ENCODE peak calls at places on chromosomes 6 and 20, in six cellular contexts. K, G, D, J, R and W are unnamed samples. For H3K9me3, the result is how much of the 10 kb centered on the place peaks cover.

GRCh38 chr20:51481311-51481997 is 61.1 kb downstream of the NFATC2 start:
- DNase-seq in G (no peak), D (no peak), K (no peak), R (no peak), J (no peak), W (no peak)

GRCh38 chr6:116385462-116385807 is 14.7 kb downstream of the DSE start:
- DNase-seq in D (peak), G (no peak), J (no peak), R (no peak), K (no peak), W (no peak)

GRCh38 chr6:106568518-106568917 is 60.8 kb downstream of the RTN4IP1 start:
- DNase-seq in G (no peak), K (no peak), R (no peak), J (no peak), D (no peak), W (no peak)

GRCh38 chr20:50123418-50123817 is 10.5 kb upstream of the UBE2V1 start:
- DNase-seq in J (no peak), K (peak), G (no peak), R (no peak), D (no peak), W (no peak)

GRCh38 chr6:17280552-17281090 is 540 bp upstream of the RBM24 start:
- DNase-seq in K (peak), J (no peak), G (no peak), R (peak), D (peak), W (no peak)

GRCh38 chr20:13141541-13141940 is 79.5 kb upstream of the ISM1 start:
- DNase-seq in R (no peak), D (no peak), K (no peak), J (no peak), G (no peak), W (no peak)

GRCh38 chr20:20060234-20060998 is 8.1 kb downstream of the CFAP61 start:
- DNase-seq in G (no peak), J (no peak), D (no peak), R (no peak), K (no peak), W (no peak)

GRCh38 chr6:113630738-113631535 is 226.2 kb upstream of the MARCKS start:
- DNase-seq in D (peak), K (no peak), J (no peak), G (no peak), R (no peak), W (peak)

GRCh38 chr6:82033631-82034211 is 213.8 kb downstream of the IBTK start:
- DNase-seq in K (no peak), D (peak), G (no peak), R (no peak), J (no peak), W (no peak)

GRCh38 chr6:114304304-114304887 is 38.4 kb downstream of the HS3ST5 start:
- DNase-seq in G (no peak), J (no peak), K (no peak), R (peak), D (peak), W (no peak)

GRCh38 chr20:41386502-41387427 is 20.1 kb upstream of the EMILIN3 start:
- DNase-seq in R (no peak), K (peak), G (no peak), D (no peak), J (no peak), W (no peak)

GRCh38 chr6:79894939-79895338 is 52.4 kb downstream of the ELOVL4 start:
- DNase-seq in J (no peak), D (peak), R (no peak), G (no peak), K (no peak), W (no peak)

GRCh38 chr6:1348675-1349074 is 36.8 kb downstream of the FOXQ1 start:
- DNase-seq in K (no peak), D (peak), R (no peak), G (no peak), J (no peak), W (no peak)

GRCh38 chr6:112535816-112536215 is 188.7 kb downstream of the RFPL4B start:
- DNase-seq in J (no peak), G (no peak), R (no peak), K (no peak), D (no peak), W (no peak)

GRCh38 chr6:33620158-33620583 is 951 bp upstream of the ITPR3 start:
- DNase-seq in R (peak), K (peak), G (peak), J (no peak), D (no peak), W (peak)

GRCh38 chr6:74479420-74479819 is 726.4 kb downstream of the COL12A1 start:
- DNase-seq in G (no peak), J (no peak), R (no peak), K (no peak), D (no peak), W (no peak)

GRCh38 chr20:59518881-59519706 is 85.2 kb upstream of the PHACTR3 start:
- DNase-seq in R (peak), G (peak), J (no peak), K (no peak), D (peak), W (no peak)

GRCh38 chr6:25448965-25449538 is 169.9 kb downstream of the CARMIL1 start:
- DNase-seq in R (no peak), G (no peak), J (no peak), K (no peak), D (no peak), W (no peak)

DNA sequence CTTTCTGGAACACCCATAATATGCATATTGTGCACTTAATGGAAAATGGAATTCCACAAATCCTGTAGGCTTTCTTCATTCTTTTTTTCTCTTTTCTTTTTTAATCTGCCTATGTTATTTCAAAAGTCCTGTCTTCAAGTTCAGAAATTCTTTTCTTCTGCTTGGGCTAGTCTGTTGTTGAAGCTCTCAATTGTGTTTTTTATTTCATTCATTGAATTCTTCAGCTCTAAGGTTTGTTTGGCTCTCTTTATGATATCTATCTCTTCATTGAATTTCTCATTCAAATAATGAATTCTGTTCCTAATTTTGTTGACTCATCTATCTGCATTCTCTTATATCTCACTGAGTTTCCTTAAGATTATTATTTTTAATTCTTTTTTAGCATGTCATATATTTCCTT is 10.1 kb downstream of the SPINT4 start:
- DNase-seq in G (no peak), D (no peak), J (no peak), R (no peak), K (no peak), W (no peak)
- H3K9me3 ChIP-seq in G (under half), D (under half), J (under half), R (under half), K (under half), W (under half)

GRCh38 chr6:155614606-155615005 is 159.0 kb upstream of the NOX3 start:
- DNase-seq in R (no peak), D (no peak), J (no peak), K (no peak), G (no peak), W (no peak)

DNA sequence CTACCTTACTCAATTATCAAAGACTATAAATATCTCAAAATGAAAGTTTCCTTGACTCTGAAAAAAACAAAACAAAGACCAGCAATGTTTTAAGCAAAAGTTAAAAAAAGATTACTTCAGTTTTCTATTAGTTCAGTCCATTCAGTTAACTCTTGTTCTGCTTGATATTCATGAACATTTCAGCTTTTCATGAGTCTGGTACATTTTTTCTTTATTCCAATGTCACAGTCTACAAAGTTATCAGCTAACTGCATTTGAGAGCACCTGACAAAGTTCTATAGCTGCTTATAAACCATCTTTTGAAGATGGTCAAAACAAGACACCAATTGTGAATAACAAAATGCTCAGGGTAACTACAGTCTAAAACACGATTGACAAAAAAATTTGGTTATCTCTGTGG is 156.1 kb upstream of the NOX3 start:
- DNase-seq in J (no peak), R (no peak), K (no peak), D (no peak), G (no peak), W (no peak)
- H3K9me3 ChIP-seq in J (under half), R (under half), K (under half), D (under half), G (under half), W (under half)

GRCh38 chr20:4729265-4729664 is 7.6 kb downstream of the PRND start:
- DNase-seq in J (no peak), R (no peak), D (no peak), K (no peak), G (no peak), W (no peak)
- H3K9me3 ChIP-seq in J (under half), R (under half), D (under half), K (under half), G (under half), W (under half)

GRCh38 chr6:167299641-167300308 is 8.7 kb downstream of the UNC93A start:
- DNase-seq in J (no peak), K (peak), G (no peak), D (no peak), R (no peak), W (no peak)
- H3K9me3 ChIP-seq in J (under half), K (under half), G (under half), D (under half), R (under half), W (under half)

GRCh38 chr6:156919819-156920379 is 142.7 kb downstream of the ARID1B start:
- DNase-seq in J (no peak), R (no peak), D (no peak), K (no peak), G (no peak), W (no peak)

GRCh38 chr6:156917213-156917612 is 140.0 kb downstream of the ARID1B start:
- DNase-seq in G (no peak), J (no peak), R (no peak), D (no peak), K (no peak), W (no peak)

GRCh38 chr6:156918647-156919046 is 141.5 kb downstream of the ARID1B start:
- DNase-seq in D (no peak), K (no peak), R (no peak), G (no peak), J (no peak), W (no peak)

GRCh38 chr6:156916108-156916801 is 139.1 kb downstream of the ARID1B start:
- DNase-seq in K (no peak), G (no peak), R (no peak), D (no peak), J (no peak), W (no peak)

DNA sequence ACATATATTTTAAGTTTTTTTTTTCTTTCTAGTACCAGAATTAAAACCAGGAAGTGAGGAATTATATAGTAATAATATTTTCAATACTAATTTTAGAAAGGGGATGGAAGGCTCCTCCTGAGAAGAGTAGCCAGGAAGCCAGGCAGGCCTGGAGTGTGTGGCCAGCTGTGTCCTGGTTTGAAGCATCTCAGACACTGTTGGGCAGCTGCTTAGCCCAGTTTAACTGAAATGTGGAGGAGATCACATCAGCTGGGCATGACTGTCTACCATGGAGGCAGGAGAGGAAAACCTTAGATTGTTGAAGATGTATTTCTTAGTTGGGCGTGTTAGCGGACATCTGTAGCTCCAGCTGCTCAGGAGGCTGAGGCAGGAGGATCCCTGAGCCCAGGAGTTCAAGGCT is 142.2 kb downstream of the ARID1B start:
- DNase-seq in R (no peak), J (no peak), K (no peak), D (no peak), G (no peak), W (no peak)
- H3K9me3 ChIP-seq in R (under half), J (under half), K (under half), D (under half), G (under half), W (under half)

DNA sequence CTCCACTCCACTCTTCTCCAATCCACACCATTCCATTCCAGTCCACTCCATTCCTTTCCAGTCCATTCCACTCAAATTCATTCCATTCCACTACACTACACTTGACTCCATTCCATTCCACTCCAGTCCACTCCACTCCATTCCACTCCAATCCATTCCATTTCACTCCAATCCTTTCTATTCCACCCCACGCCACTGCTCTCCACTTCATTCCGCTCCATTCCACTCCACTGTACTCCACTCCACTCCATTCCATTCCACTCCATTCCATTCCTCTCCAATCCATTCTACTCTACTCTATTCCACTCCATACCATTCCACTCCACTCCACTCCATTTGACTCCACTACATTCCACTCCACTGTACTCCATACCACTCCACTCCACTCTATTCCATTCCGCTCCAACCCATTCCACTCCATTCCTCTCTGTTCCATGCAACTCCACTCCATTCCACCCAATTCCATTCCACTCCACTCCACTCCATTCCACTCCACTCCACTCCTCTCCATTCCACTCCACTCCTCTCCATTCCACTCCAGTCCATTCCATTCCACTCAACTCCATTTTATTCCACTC is 23.4 kb upstream of the DEFB125 start:
- DNase-seq in G (no peak), J (no peak), D (no peak), R (no peak), K (no peak), W (no peak)
- H3K9me3 ChIP-seq in G (under half), J (under half), D (under half), R (under half), K (under half), W (under half)

GRCh38 chr20:25084616-25085187 is 2.8 kb upstream of the VSX1 start:
- DNase-seq in K (no peak), G (no peak), R (no peak), J (peak), D (no peak), W (no peak)
- H3K9me3 ChIP-seq in K (under half), G (under half), R (under half), J (under half), D (under half), W (under half)

GRCh38 chr20:62042025-62042820 is 23.5 kb downstream of the TAF4 start:
- DNase-seq in R (no peak), D (no peak), K (no peak), G (no peak), J (no peak), W (no peak)

GRCh38 chr20:62043131-62043914 is 22.4 kb downstream of the TAF4 start:
- DNase-seq in D (peak), K (no peak), G (no peak), R (no peak), J (no peak), W (no peak)

GRCh38 chr20:62039738-62040137 is 25.9 kb downstream of the TAF4 start:
- DNase-seq in D (no peak), G (no peak), J (no peak), K (no peak), R (no peak), W (no peak)

GRCh38 chr20:62040933-62041332 is 24.7 kb downstream of the TAF4 start:
- DNase-seq in G (no peak), D (no peak), J (no peak), K (no peak), R (no peak), W (no peak)

GRCh38 chr20:62040381-62040922 is 25.2 kb downstream of the TAF4 start:
- DNase-seq in R (no peak), K (no peak), G (no peak), J (no peak), D (no peak), W (no peak)
- H3K9me3 ChIP-seq in R (under half), K (under half), G (under half), J (under half), D (under half), W (under half)

GRCh38 chr6:164344801-164345291 is 930.3 kb downstream of the QKI start:
- DNase-seq in G (no peak), D (peak), K (no peak), R (no peak), J (no peak), W (no peak)

GRCh38 chr6:164345340-164345739 is 930.8 kb downstream of the QKI start:
- DNase-seq in R (no peak), J (no peak), D (no peak), K (no peak), G (no peak), W (no peak)

GRCh38 chr6:164345856-164346496 is 931.5 kb downstream of the QKI start:
- DNase-seq in R (no peak), G (no peak), K (no peak), J (no peak), D (no peak), W (no peak)

GRCh38 chr6:164347455-164347854 is 932.9 kb downstream of the QKI start:
- DNase-seq in G (no peak), J (no peak), R (no peak), K (no peak), D (no peak), W (no peak)

DNA sequence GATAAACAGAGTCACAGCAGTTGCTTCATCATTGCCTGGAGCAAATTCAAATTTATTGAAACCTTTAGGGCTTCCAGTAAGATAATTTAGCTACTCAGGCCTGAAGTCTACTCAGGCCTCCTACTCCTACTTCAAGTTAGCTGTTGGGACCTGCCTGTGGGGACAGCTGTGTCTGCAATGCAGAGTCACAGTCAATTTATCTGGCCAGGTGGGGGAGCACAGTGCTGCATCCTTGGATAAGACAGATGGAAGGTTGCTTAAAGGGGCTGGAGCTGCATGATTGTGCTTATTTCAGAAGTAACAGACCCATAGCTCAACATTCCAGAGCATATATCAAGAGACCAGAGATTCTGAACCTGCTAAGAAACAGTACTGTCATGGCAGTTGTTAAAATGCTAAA is 932.1 kb downstream of the QKI start:
- DNase-seq in R (no peak), J (no peak), K (no peak), D (no peak), G (no peak), W (no peak)
- H3K9me3 ChIP-seq in R (under half), J (under half), K (under half), D (under half), G (under half), W (under half)